ENCODE peak calls at places on chromosomes 7 and 10, in four cellular contexts. U, I, G and S are unnamed samples.

GRCh38 chr7:38311329-38311937 is 38.0 kb upstream of the TARP start:
- DNase-seq in U (peak), I (no peak), G (peak), S (peak)

GRCh38 chr7:43112941-43113621 is 634 bp downstream of the HECW1 start:
- DNase-seq in U (peak), I (no peak), G (peak), S (peak)

GRCh38 chr10:132418520-132419416 is 21.8 kb downstream of the PWWP2B start:
- DNase-seq in U (peak), I (no peak), G (no peak), S (peak)

GRCh38 chr10:82037076-82037475 is 162.1 kb downstream of the NRG3 start:
- DNase-seq in U (peak), I (no peak), G (no peak), S (no peak)

GRCh38 chr10:72261323-72262018 is 12.3 kb upstream of the DDIT4 start:
- DNase-seq in U (peak), I (peak), G (peak), S (no peak)

GRCh38 chr7:131226116-131226562 is 101.5 kb upstream of the MKLN1 start:
- DNase-seq in U (no peak), I (no peak), G (no peak), S (no peak)

GRCh38 chr7:95335093-95335492 is 10.8 kb upstream of the PON1 start:
- DNase-seq in U (no peak), I (no peak), G (no peak), S (no peak)

GRCh38 chr10:103506061-103506460 is 12.6 kb downstream of the NEURL1 start:
- DNase-seq in U (peak), I (no peak), G (no peak), S (no peak)

GRCh38 chr7:105268056-105268455 is 120.7 kb downstream of the SRPK2 start:
- DNase-seq in U (peak), I (no peak), G (no peak), S (no peak)

GRCh38 chr7:280461-280860 is 9.5 kb upstream of the FOXL3 start:
- DNase-seq in U (no peak), I (no peak), G (no peak), S (no peak)

GRCh38 chr7:148383651-148384050 is 206.9 kb upstream of the C7orf33 start:
- DNase-seq in U (no peak), I (no peak), G (no peak), S (no peak)

GRCh38 chr7:109752068-109752467 is 1182.4 kb downstream of the DNAJB9 start:
- DNase-seq in U (no peak), I (no peak), G (no peak), S (no peak)

GRCh38 chr7:50664461-50664922 is 99.3 kb upstream of the DDC start:
- DNase-seq in U (no peak), I (no peak), G (no peak), S (no peak)

GRCh38 chr7:28093617-28094232 is 86.9 kb downstream of the JAZF1 start:
- DNase-seq in U (peak), I (no peak), G (peak), S (peak)

GRCh38 chr7:121306565-121306964 is 22.2 kb upstream of the WNT16 start:
- DNase-seq in U (no peak), I (no peak), G (no peak), S (no peak)

GRCh38 chr7:82275342-82275741 is 168.2 kb downstream of the CACNA2D1 start:
- DNase-seq in U (no peak), I (no peak), G (no peak), S (no peak)

GRCh38 chr7:36047254-36047653 is 105.8 kb upstream of the EEPD1 start:
- DNase-seq in U (no peak), I (no peak), G (no peak), S (no peak)

GRCh38 chr10:33195608-33196376 is 138.7 kb downstream of the NRP1 start:
- DNase-seq in U (no peak), I (no peak), G (no peak), S (no peak)

GRCh38 chr7:71303566-71303965 is 171.6 kb downstream of the GALNT17 start:
- DNase-seq in U (no peak), I (no peak), G (no peak), S (no peak)

GRCh38 chr10:86254526-86255174 is 111.9 kb downstream of the GRID1 start:
- DNase-seq in U (peak), I (no peak), G (no peak), S (no peak)

GRCh38 chr10:125057158-125058001 is 103.0 kb downstream of the CTBP2 start:
- DNase-seq in U (peak), I (no peak), G (peak), S (no peak)

GRCh38 chr7:104126411-104126841 is 81.4 kb downstream of the ORC5 start:
- DNase-seq in U (peak), I (no peak), G (no peak), S (no peak)

GRCh38 chr7:116182023-116182422 is 28.3 kb upstream of the TES start:
- DNase-seq in U (no peak), I (no peak), G (no peak), S (peak)

GRCh38 chr10:1417574-1417973 is 319.8 kb downstream of the ADARB2 start:
- DNase-seq in U (no peak), I (no peak), G (no peak), S (no peak)

GRCh38 chr10:110843031-110843430 is 28.7 kb upstream of the PDCD4 start:
- DNase-seq in U (no peak), I (peak), G (no peak), S (no peak)

GRCh38 chr7:5667391-5667790 is 114.1 kb downstream of the RNF216 start:
- DNase-seq in U (peak), I (no peak), G (no peak), S (no peak)

GRCh38 chr10:132708936-132709335 is 77.0 kb downstream of the NKX6-2 start:
- DNase-seq in U (no peak), I (no peak), G (no peak), S (no peak)

GRCh38 chr10:123141791-123142700 is 5.9 kb upstream of the HMX2 start:
- DNase-seq in U (no peak), I (no peak), G (no peak), S (peak)

GRCh38 chr7:42550706-42551470 is 313.9 kb upstream of the GLI3 start:
- DNase-seq in U (no peak), I (no peak), G (no peak), S (no peak)

GRCh38 chr10:79378383-79378646 is 31.0 kb downstream of the PPIF start:
- DNase-seq in U (no peak), I (no peak), G (no peak), S (no peak)

GRCh38 chr7:130922206-130923112 is 188.5 kb upstream of the KLF14 start:
- DNase-seq in U (no peak), I (no peak), G (no peak), S (no peak)

GRCh38 chr10:34655286-34656170 is 159.6 kb downstream of the PARD3 start:
- DNase-seq in U (peak), I (no peak), G (peak), S (peak)

GRCh38 chr10:112624546-112625048 is 177.6 kb downstream of the VTI1A start:
- DNase-seq in U (no peak), I (no peak), G (no peak), S (no peak)

GRCh38 chr10:101778781-101779543 is 3.0 kb upstream of the FGF8 start:
- DNase-seq in U (peak), I (no peak), G (peak), S (peak)

GRCh38 chr7:40298421-40298820 is 163.6 kb downstream of the SUGCT start:
- DNase-seq in U (no peak), I (no peak), G (no peak), S (no peak)

GRCh38 chr7:30116771-30117170 is 18.0 kb upstream of the MTURN start:
- DNase-seq in U (no peak), I (no peak), G (no peak), S (no peak)

GRCh38 chr7:20793258-20793657 is 6.6 kb upstream of the SP8 start:
- DNase-seq in U (no peak), I (no peak), G (no peak), S (no peak)
- TF ChIP-seq USF1 in U (no peak), I (no peak), G (no peak), S (no peak)

GRCh38 chr10:17854044-17854652 is 45.0 kb downstream of the MRC1 start:
- DNase-seq in U (no peak), I (peak), G (no peak), S (no peak)

GRCh38 chr10:17848646-17849045 is 39.5 kb downstream of the MRC1 start:
- DNase-seq in U (no peak), I (no peak), G (no peak), S (no peak)

GRCh38 chr10:17850526-17850925 is 41.4 kb downstream of the MRC1 start:
- DNase-seq in U (no peak), I (no peak), G (no peak), S (no peak)

GRCh38 chr10:17847586-17848296 is 38.6 kb downstream of the MRC1 start:
- DNase-seq in U (peak), I (no peak), G (no peak), S (no peak)

DNA sequence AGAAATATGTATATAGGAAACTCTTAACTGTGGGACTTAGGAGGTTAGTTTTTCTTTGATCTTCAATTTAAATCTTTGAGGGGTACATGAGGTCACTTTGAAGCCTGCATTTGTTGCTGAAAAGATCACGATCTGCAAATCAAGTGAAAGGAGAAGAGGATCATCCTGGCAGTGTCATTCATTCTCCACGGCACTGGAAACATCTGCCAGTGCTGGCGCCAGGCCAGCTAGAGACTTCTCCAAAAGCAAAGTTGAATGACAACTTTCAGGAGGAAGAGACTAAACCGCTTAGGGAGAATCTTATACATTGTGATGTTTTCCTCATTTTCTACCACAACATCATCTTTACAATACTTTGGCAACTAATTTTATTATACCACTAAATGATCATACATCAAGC is 42.5 kb downstream of the MRC1 start:
- DNase-seq in U (no peak), I (no peak), G (no peak), S (no peak)
- TF ChIP-seq USF1 in U (no peak), I (no peak), G (no peak), S (no peak)

GRCh38 chr10:24213881-24214280 is 4.9 kb downstream of the KIAA1217 start:
- DNase-seq in U (no peak), I (no peak), G (no peak), S (no peak)

GRCh38 chr10:24209946-24210491 is 1.1 kb downstream of the KIAA1217 start:
- DNase-seq in U (peak), I (peak), G (no peak), S (no peak)

GRCh38 chr10:24215603-24216002 is 6.7 kb downstream of the KIAA1217 start:
- DNase-seq in U (no peak), I (no peak), G (no peak), S (no peak)

GRCh38 chr10:24215193-24215592 is 6.3 kb downstream of the KIAA1217 start:
- DNase-seq in U (no peak), I (no peak), G (no peak), S (no peak)

DNA sequence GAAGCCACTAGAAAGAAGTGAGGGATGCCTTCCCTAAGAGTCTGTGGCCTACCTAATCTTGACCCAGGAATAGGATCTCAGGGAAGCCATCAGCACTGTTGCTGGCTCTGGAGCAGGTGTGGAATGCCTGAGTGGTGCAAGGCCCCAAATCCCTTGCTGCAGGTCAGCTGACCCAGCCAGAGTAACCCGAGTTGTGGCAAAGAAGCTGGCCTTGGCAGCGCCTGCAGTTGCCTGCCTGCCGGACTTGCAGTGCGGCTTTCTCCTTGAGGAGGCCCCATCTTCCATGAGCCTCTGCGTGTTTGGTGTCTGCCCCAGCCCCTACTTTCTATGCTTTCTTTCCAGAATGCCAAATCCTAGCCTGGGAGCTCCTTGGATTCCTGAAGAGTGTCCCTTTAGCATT is 5.8 kb downstream of the KIAA1217 start:
- DNase-seq in U (no peak), I (no peak), G (no peak), S (no peak)
- TF ChIP-seq USF1 in U (no peak), I (no peak), G (no peak), S (no peak)

GRCh38 chr7:98772242-98772603 is 97.6 kb downstream of the TMEM130 start:
- DNase-seq in U (no peak), I (peak), G (no peak), S (no peak)

GRCh38 chr7:98777051-98777450 is 92.8 kb downstream of the TMEM130 start:
- DNase-seq in U (no peak), I (no peak), G (no peak), S (no peak)

GRCh38 chr7:98774893-98775292 is 94.9 kb downstream of the TMEM130 start:
- DNase-seq in U (peak), I (no peak), G (no peak), S (no peak)

GRCh38 chr7:98771519-98772241 is 98.1 kb downstream of the TMEM130 start:
- DNase-seq in U (no peak), I (peak), G (no peak), S (peak)
- TF ChIP-seq USF1 in U (no peak), I (no peak), G (no peak), S (no peak)

GRCh38 chr7:80942261-80943041 is 23.6 kb upstream of the SEMA3C start:
- DNase-seq in U (peak), I (no peak), G (no peak), S (peak)

GRCh38 chr7:80937336-80937735 is 18.5 kb upstream of the SEMA3C start:
- DNase-seq in U (peak), I (no peak), G (no peak), S (no peak)

GRCh38 chr7:80943342-80943741 is 24.5 kb upstream of the SEMA3C start:
- DNase-seq in U (no peak), I (no peak), G (no peak), S (no peak)

GRCh38 chr7:80940539-80941205 is 21.8 kb upstream of the SEMA3C start:
- DNase-seq in U (no peak), I (no peak), G (no peak), S (no peak)

GRCh38 chr7:80941206-80941758 is 22.4 kb upstream of the SEMA3C start:
- DNase-seq in U (no peak), I (no peak), G (no peak), S (no peak)
- TF ChIP-seq USF1 in U (no peak), I (no peak), G (no peak), S (no peak)

GRCh38 chr7:106773228-106773627 is 91.9 kb upstream of the PIK3CG start:
- DNase-seq in U (no peak), I (no peak), G (no peak), S (no peak)
- TF ChIP-seq USF1 in U (no peak), I (no peak), G (no peak), S (no peak)

DNA sequence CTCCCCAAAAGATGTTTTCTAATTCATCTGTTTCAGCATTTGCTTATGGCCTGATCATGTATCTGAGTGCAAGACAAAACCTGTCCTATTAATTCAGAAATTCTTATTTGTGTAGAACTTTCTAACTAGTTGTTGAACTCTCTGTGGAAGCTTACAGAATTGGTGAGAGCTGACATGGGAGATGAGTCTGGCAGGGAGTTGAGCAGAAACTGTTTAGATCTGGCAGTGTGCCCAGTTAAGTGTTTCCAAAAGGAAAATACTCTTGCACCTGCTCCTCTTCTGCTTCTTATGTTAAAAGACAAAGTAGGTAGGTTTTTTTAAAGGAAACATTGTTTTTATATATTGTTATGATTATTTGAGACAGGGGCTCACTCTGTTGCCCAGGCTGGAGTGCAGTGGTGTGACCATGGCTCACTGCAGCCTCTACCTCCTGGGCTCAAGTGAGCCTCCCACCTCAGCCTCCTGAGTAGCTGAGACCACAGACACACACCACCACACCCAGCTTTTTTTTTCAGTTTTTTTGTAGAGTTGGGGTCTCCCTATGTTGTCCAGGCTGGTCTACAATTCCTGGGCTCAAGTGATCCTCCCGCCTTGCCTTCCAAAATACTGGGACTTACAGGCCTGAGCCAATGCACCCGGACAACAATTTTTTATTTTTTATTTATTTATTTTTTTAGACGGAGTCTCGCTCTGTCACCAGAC is 1.4 kb upstream of the IFIT1 start:
- DNase-seq in U (no peak), I (no peak), G (no peak), S (no peak)
- TF ChIP-seq USF1 in U (no peak), I (no peak), G (no peak), S (no peak)

DNA sequence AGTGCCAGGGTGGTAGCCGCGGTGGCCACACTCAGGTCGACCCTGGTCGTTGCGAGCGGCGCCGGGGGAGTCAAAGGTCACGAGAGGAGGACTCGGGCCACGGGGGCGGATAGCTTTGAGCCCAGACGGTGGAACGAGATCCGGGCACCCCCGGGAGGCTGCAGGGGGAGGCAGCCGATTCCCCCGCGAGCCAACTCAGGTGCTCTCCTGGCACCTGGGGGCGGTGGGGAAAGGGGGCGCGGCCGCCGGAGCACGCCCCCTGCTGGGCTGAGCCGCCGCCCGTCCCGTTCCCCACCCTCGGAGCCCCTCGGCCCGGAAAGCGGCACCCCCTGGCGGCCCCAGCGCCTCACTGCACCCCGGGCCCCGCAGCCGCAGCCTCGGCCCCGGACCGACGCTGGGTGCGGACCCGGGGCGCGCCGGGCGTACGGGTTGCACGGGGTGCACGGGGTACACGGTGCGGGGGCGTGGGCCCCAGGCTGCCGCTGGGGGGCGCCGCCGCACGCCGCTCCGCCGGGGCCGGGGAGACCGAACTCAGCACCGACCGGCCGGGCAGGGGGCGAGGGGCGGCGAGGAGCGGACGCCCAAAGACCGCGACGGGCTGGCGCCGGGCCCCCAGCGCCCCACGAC is 513 bp upstream of the NYAP1 start:
- DNase-seq in U (peak), I (no peak), G (peak), S (peak)
- TF ChIP-seq USF1 in U (no peak), I (no peak), G (no peak), S (no peak)

DNA sequence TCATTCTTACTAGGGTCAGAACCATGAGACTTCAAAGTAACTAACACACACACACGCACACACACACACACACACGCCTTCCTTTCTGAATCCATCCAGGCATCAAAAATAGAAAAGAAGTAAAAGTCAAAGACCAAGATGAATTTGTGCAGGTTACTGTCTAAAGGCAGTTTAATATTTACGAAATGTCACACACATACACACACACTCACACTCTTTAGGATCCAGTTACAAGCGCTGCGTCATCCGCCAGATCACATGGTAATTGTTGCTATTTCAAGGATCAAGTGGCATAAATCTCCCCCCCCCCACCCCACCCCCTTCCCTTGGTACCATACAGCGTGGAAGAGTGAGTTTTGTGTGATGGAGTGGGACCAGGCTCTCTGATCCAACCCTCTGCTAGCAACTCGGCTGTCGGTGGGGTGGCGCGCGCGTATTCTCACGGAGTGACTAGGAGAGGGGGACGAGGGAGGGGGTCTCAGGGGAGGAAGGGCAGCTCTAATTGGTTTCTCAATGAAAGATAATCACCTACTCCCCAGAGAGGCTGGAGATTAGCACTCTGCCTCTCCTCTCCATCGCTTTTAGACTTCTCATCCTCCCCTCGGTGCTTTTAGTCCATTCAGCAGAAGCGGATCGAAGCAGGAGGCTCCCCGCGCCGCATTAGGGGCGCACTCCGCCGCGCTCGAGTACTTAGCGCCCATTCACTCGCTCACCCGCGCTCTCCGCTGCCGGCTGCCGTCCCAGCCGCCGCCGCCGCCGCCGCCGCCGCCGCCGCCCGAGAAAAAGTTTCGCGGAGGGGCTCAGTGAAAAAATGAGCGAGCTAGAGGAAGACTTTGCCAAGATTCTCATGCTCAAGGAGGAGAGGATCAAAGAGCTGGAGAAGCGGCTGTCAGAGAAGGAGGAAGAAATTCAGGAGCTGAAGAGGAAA is 83.5 kb upstream of the PRKG1 start:
- DNase-seq in U (peak), I (no peak), G (no peak), S (peak)
- TF ChIP-seq USF1 in U (peak), I (no peak), G (no peak), S (no peak)